ENCODE peak calls at places on chromosomes 1 and 21, in ten cellular contexts. J is left ventricle myocardium inferior; S is spleen; G is psoas muscle; Q is A549; B is K562; E is CD4-positive, CD25-positive, alpha-beta regulatory T cell; N is right atrium auricular region; D is fibroblast of lung; H is right cardiac atrium. T is an unnamed sample. For H3K4me1, the result is how much of the 10 kb centered on the place peaks cover.

GRCh38 chr1:35452086-35452485 is 105.1 kb downstream of the KIAA0319L start:
- DNase-seq in J (peak), S (no peak), G (peak), Q (no peak), B (no peak), E (no peak), N (peak), D (peak), H (peak), T (peak)

GRCh38 chr1:118304722-118305344 is 119.8 kb upstream of the SPAG17 start:
- DNase-seq in J (no peak), S (no peak), G (no peak), Q (no peak), B (no peak), E (no peak), N (no peak), D (peak), H (no peak), T (no peak)

GRCh38 chr1:196059210-196059609 is 549.0 kb downstream of the KCNT2 start:
- DNase-seq in J (no peak), S (no peak), G (no peak), Q (peak), B (peak), E (no peak), N (no peak), D (peak), H (no peak), T (no peak)

GRCh38 chr1:206705187-206705586 is 20.5 kb downstream of the MAPKAPK2 start:
- DNase-seq in J (no peak), S (no peak), G (peak), Q (no peak), B (peak), E (no peak), N (peak), D (peak), H (peak), T (no peak)

GRCh38 chr1:200302192-200302892 is 107.5 kb downstream of the ZNF281 start:
- DNase-seq in J (no peak), S (peak), G (no peak), Q (peak), B (no peak), E (peak), N (no peak), D (peak), H (peak), T (no peak)

GRCh38 chr1:17437260-17438175 is 2.0 kb downstream of the RCC2 start:
- DNase-seq in J (peak), S (peak), G (peak), Q (peak), B (peak), E (peak), N (no peak), D (peak), H (peak), T (peak)

GRCh38 chr1:7280257-7280656 is 490.8 kb upstream of the VAMP3 start:
- DNase-seq in J (no peak), S (no peak), G (no peak), Q (no peak), B (no peak), E (no peak), N (no peak), D (no peak), H (no peak), T (peak)

GRCh38 chr1:168134132-168135041 is 2.3 kb downstream of the GPR161 start:
- DNase-seq in J (no peak), S (no peak), G (no peak), Q (no peak), B (no peak), E (no peak), N (no peak), D (no peak), H (no peak), T (no peak)

GRCh38 chr1:224727851-224728250 is 111.7 kb downstream of the CNIH3 start:
- DNase-seq in J (no peak), S (no peak), G (no peak), Q (no peak), B (no peak), E (no peak), N (no peak), D (peak), H (no peak), T (no peak)

GRCh38 chr1:32780628-32781267 is 36.4 kb downstream of the YARS1 start:
- DNase-seq in J (no peak), S (no peak), G (no peak), Q (no peak), B (no peak), E (no peak), N (no peak), D (no peak), H (no peak), T (no peak)

GRCh38 chr1:26537951-26538352 is 8.4 kb downstream of the RPS6KA1 start:
- DNase-seq in J (no peak), S (peak), G (no peak), Q (peak), B (peak), E (no peak), N (no peak), D (peak), H (no peak), T (peak)

GRCh38 chr1:175145899-175146298 is 46.7 kb downstream of the KIAA0040 start:
- DNase-seq in J (no peak), S (no peak), G (no peak), Q (no peak), B (no peak), E (no peak), N (no peak), D (no peak), H (no peak), T (no peak)

GRCh38 chr1:91828583-91829281 is 57.2 kb downstream of the TGFBR3 start:
- DNase-seq in J (no peak), S (no peak), G (no peak), Q (no peak), B (no peak), E (no peak), N (no peak), D (no peak), H (no peak), T (no peak)

GRCh38 chr21:26116456-26117011 is 54.0 kb downstream of the APP start:
- DNase-seq in J (no peak), S (no peak), G (no peak), Q (no peak), B (no peak), E (no peak), N (no peak), D (peak), H (peak), T (no peak)

GRCh38 chr1:77175230-77175844 is 43.9 kb downstream of the PIGK start:
- DNase-seq in J (no peak), S (no peak), G (no peak), Q (peak), B (no peak), E (no peak), N (no peak), D (peak), H (no peak), T (no peak)

DNA sequence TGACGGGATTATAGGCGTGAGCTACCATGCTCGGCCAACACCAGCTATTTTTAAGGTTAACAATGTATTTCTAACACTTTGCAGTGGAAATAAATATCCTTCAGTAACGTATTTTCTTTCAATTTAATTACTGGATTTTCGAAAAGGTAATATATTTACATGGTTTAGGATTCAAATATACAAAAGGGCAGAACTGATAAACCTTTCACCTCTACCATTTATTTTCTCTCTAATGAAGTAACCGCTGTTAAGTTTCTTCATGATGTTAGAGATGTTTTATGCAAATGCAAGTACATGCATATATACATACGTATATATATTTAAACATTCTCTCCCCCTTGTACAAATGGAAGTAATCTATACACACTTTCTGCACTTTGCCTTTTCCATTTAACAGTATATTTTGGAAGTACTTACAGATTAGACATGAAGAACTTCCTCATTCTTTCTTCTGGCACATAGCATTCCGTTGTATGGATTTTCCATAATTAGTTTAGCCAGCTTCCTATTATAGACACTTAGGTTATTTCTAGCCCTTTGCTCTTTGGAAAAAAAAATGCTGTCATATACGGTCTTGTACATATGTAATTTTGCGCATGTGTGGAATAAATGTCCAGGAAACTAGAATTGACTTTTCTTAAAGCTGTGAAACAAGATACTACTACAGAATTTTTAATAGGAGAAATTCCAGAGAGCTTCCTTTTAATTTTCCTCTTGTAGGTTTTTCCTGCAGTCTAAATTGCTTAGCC is 14.9 kb upstream of the HJV start:
- DNase-seq in J (no peak), S (no peak), G (no peak), Q (no peak), B (no peak), E (no peak), N (no peak), D (peak), H (no peak), T (no peak)
- H3K4me3 ChIP-seq in J (peak), S (peak), G (peak), Q (peak), B (peak), E (peak), N (peak), D (peak), H (peak), T (no peak)

GRCh38 chr21:32538147-32538792 is 47.1 kb downstream of the TCP10L start:
- DNase-seq in J (no peak), S (no peak), G (no peak), Q (no peak), B (no peak), E (peak), N (no peak), D (no peak), H (no peak), T (no peak)

GRCh38 chr21:32537569-32537881 is 47.8 kb downstream of the TCP10L start:
- DNase-seq in J (no peak), S (no peak), G (no peak), Q (no peak), B (no peak), E (no peak), N (no peak), D (no peak), H (no peak), T (no peak)

GRCh38 chr21:32543975-32544374 is 41.3 kb downstream of the TCP10L start:
- DNase-seq in J (no peak), S (no peak), G (no peak), Q (no peak), B (no peak), E (no peak), N (no peak), D (no peak), H (no peak), T (no peak)

GRCh38 chr21:32535616-32536015 is 49.7 kb downstream of the TCP10L start:
- DNase-seq in J (no peak), S (no peak), G (no peak), Q (no peak), B (no peak), E (no peak), N (no peak), D (no peak), H (no peak), T (no peak)

DNA sequence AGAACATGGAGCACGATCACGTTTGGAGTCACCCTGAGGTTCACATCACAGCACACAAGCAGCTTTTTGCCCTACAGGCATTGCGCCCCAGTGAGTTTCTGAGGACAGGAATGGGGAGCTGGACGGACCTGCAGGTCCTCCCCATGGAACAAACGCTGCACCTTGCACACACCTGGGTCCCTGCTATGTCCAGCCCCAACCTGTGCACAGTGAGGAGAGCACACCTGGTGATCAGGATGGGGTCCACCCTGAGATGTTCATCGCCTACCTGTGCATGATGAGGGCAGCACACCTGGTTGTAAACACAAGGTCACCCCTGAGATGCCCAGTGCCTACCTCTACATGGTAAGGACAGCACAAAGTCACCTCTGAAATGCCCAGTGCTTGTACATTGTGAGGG is 45.9 kb downstream of the TCP10L start:
- DNase-seq in J (no peak), S (no peak), G (no peak), Q (no peak), B (no peak), E (no peak), N (no peak), D (no peak), H (no peak), T (no peak)
- H3K4me1 ChIP-seq in J (under half), S (under half), G (under half), Q (under half), B (under half), E (under half), N (under half), D (under half), H (under half), T (under half)

GRCh38 chr21:29342394-29342957 is 43.8 kb downstream of the BACH1 start:
- DNase-seq in J (peak), S (no peak), G (peak), Q (peak), B (no peak), E (no peak), N (peak), D (peak), H (peak), T (no peak)
- H3K4me3 ChIP-seq in J (peak), S (no peak), G (peak), Q (no peak), B (no peak), E (no peak), N (no peak), D (peak), H (no peak), T (no peak)

GRCh38 chr1:81802601-81803422 is 2.1 kb downstream of the ADGRL2 start:
- DNase-seq in J (peak), S (peak), G (peak), Q (peak), B (no peak), E (no peak), N (peak), D (peak), H (peak), T (peak)
- H3K4me1 ChIP-seq in J (half or more), S (under half), G (under half), Q (under half), B (under half), E (under half), N (under half), D (under half), H (under half), T (under half)

GRCh38 chr1:95262928-95263327 is 28.9 kb downstream of the RWDD3 start:
- DNase-seq in J (no peak), S (no peak), G (no peak), Q (no peak), B (peak), E (no peak), N (no peak), D (no peak), H (no peak), T (no peak)
- H3K4me3 ChIP-seq in J (no peak), S (no peak), G (no peak), Q (no peak), B (no peak), E (no peak), N (no peak), D (no peak), H (no peak), T (no peak)

GRCh38 chr1:13760340-13760739 is 60.4 kb downstream of the PRDM2 start:
- DNase-seq in J (no peak), S (no peak), G (no peak), Q (no peak), B (no peak), E (no peak), N (no peak), D (no peak), H (no peak), T (no peak)
- H3K4me1 ChIP-seq in J (half or more), S (half or more), G (half or more), Q (under half), B (under half), E (half or more), N (under half), D (under half), H (under half), T (half or more)

T was measured in adrenal gland.